ENCODE peak calls at places on chromosomes 2 and 18, in ten cellular contexts. B is RWPE1; H is Peyer's patch; E is stimulated activated CD8-positive, alpha-beta memory T cell treated with anti-CD3 and anti-CD28 coated beads, Interleukin-15, amount 100 ng/mL, for 24 hours; O is CD4-positive, alpha-beta T cell; I is cardiac muscle cell; G is activated T-cell treated with anti-CD3 and anti-CD28 coated beads, Interleukin-2, amount 50 U/mL, for 72 hours; X is ascending aorta; J is mesenteric fat pad; N is head of caudate nucleus. S is an unnamed sample.

GRCh38 chr2:153766415-153766814 is 105.3 kb upstream of the GALNT13 start:
- DNase-seq in X (no peak), B (no peak), N (no peak), H (no peak), E (no peak), I (no peak), O (no peak), J (no peak), G (no peak), S (no peak)

GRCh38 chr2:121955313-121956211 is 200.1 kb downstream of the TSN start:
- DNase-seq in X (no peak), G (no peak), H (no peak), N (no peak), J (no peak), I (no peak), O (no peak), B (no peak), E (no peak), S (no peak)

GRCh38 chr2:101693991-101694588 is 3.4 kb upstream of the MAP4K4 start:
- DNase-seq in J (no peak), I (no peak), E (no peak), N (no peak), G (no peak), O (no peak), B (no peak), H (no peak), X (no peak), S (no peak)

GRCh38 chr2:29420999-29421856 is 306.0 kb downstream of the CLIP4 start:
- DNase-seq in J (no peak), G (no peak), O (no peak), I (peak), N (no peak), X (no peak), E (no peak), B (no peak), H (no peak), S (peak)

GRCh38 chr2:199659207-199659606 is 191.8 kb downstream of the FTCDNL1 start:
- DNase-seq in N (peak), I (peak), B (peak), O (no peak), X (no peak), E (no peak), J (no peak), H (no peak), G (peak), S (peak)

GRCh38 chr2:1835581-1836201 is 91.4 kb upstream of the PXDN start:
- DNase-seq in J (no peak), G (no peak), B (no peak), O (no peak), I (no peak), E (no peak), H (no peak), X (no peak), N (peak), S (no peak)

GRCh38 chr18:56235773-56236115 is 402.6 kb downstream of the TXNL1 start:
- DNase-seq in E (no peak), J (no peak), G (no peak), X (no peak), I (no peak), H (no peak), O (no peak), B (no peak), N (no peak), S (no peak)

GRCh38 chr2:33525666-33526065 is 49.2 kb downstream of the RASGRP3 start:
- DNase-seq in E (no peak), B (no peak), J (no peak), O (no peak), G (no peak), N (no peak), I (no peak), H (no peak), X (no peak), S (no peak)

GRCh38 chr18:36610258-36610657 is 218.5 kb downstream of the TPGS2 start:
- DNase-seq in B (no peak), J (no peak), X (no peak), G (no peak), O (no peak), N (no peak), E (no peak), I (no peak), H (no peak), S (no peak)

GRCh38 chr2:28382755-28383154 is 9.9 kb upstream of the FOSL2 start:
- DNase-seq in H (peak), N (no peak), X (no peak), G (no peak), E (no peak), B (no peak), I (no peak), O (no peak), J (no peak), S (no peak)

GRCh38 chr2:237879058-237879430 is 19.6 kb downstream of the RAMP1 start:
- DNase-seq in J (no peak), B (no peak), G (no peak), H (no peak), O (no peak), N (peak), I (peak), X (no peak), E (no peak), S (peak)

GRCh38 chr2:28666496-28667184 is 85.0 kb upstream of the PPP1CB start:
- DNase-seq in J (no peak), X (no peak), H (no peak), O (no peak), E (no peak), B (no peak), N (no peak), G (no peak), I (peak), S (no peak)

GRCh38 chr2:149005471-149006077 is 32.9 kb upstream of the LYPD6B start:
- DNase-seq in E (no peak), X (no peak), B (no peak), N (no peak), H (no peak), O (no peak), J (no peak), G (no peak), I (no peak), S (peak)

GRCh38 chr18:21242141-21243040 is at the start of gene GREB1L:
- DNase-seq in N (peak), G (peak), B (peak), J (no peak), I (peak), X (peak), E (no peak), H (peak), O (no peak), S (peak)

GRCh38 chr2:241163601-241164118 is 13.4 kb downstream of the PPP1R7 start:
- DNase-seq in E (no peak), B (no peak), J (no peak), O (no peak), X (no peak), N (no peak), I (no peak), G (no peak), H (no peak), S (peak)

GRCh38 chr18:57670046-57670445 is 48.4 kb upstream of the NARS1 start:
- DNase-seq in O (no peak), N (no peak), G (no peak), H (no peak), J (no peak), I (no peak), E (no peak), X (no peak), B (no peak), S (no peak)

GRCh38 chr2:195316485-195316884 is 340.5 kb upstream of the SLC39A10 start:
- DNase-seq in O (no peak), E (no peak), N (no peak), X (no peak), G (no peak), H (no peak), J (no peak), B (no peak), I (peak), S (no peak)

GRCh38 chr18:31246460-31246859 is 71.5 kb upstream of the DSG1 start:
- DNase-seq in N (no peak), H (no peak), G (no peak), X (no peak), B (no peak), J (no peak), E (no peak), I (no peak), O (no peak), S (no peak)

GRCh38 chr2:149410701-149411484 is 80.5 kb downstream of the LYPD6 start:
- DNase-seq in N (no peak), E (no peak), I (no peak), O (no peak), X (no peak), H (no peak), B (peak), J (no peak), G (no peak), S (peak)

GRCh38 chr18:3066391-3067079 is 53.6 kb upstream of the LPIN2 start:
- DNase-seq in G (no peak), H (no peak), O (no peak), I (no peak), X (no peak), E (no peak), N (no peak), B (no peak), J (no peak), S (no peak)

GRCh38 chr18:21264651-21265050 is 22.6 kb downstream of the GREB1L start:
- DNase-seq in G (no peak), O (no peak), H (no peak), J (no peak), X (no peak), B (no peak), I (peak), N (no peak), E (no peak), S (peak)

GRCh38 chr2:28552045-28552823 is 56.4 kb downstream of the PLB1 start:
- DNase-seq in E (no peak), N (no peak), I (peak), O (no peak), X (no peak), J (no peak), B (no peak), G (no peak), H (no peak), S (peak)

GRCh38 chr2:232236200-232236599 is 142.4 kb upstream of the ALPP start:
- DNase-seq in E (no peak), X (no peak), N (no peak), H (no peak), B (peak), I (no peak), G (no peak), O (no peak), J (no peak), S (no peak)

GRCh38 chr18:23929362-23929940 is 85.1 kb upstream of the TTC39C start:
- DNase-seq in X (no peak), J (no peak), H (no peak), E (no peak), B (no peak), G (peak), O (no peak), I (no peak), N (no peak), S (no peak)

GRCh38 chr2:44016282-44016681 is 20.5 kb upstream of the LRPPRC start:
- DNase-seq in X (no peak), H (no peak), O (no peak), N (peak), J (no peak), B (peak), G (peak), E (no peak), I (peak), S (peak)

GRCh38 chr2:220455389-220455788 is 828.0 kb downstream of the SLC4A3 start:
- DNase-seq in E (no peak), H (no peak), J (no peak), G (no peak), B (no peak), O (no peak), N (no peak), X (no peak), I (no peak), S (peak)

GRCh38 chr2:68319397-68320117 is at the start of gene CNRIP1:
- DNase-seq in X (peak), E (no peak), N (peak), J (peak), G (peak), H (peak), O (no peak), B (peak), I (peak), S (peak)